ENCODE peak calls at places on chromosomes 1 and 21, in seven cellular contexts. U is brain microvascular endothelial cell, C is OCI-LY7, G is dorsolateral prefrontal cortex, W is mammary epithelial cell, K is fibroblast of the aortic adventitia, J is endothelial cell of umbilical vein. D is an unnamed sample.

GRCh38 chr1:164836614-164837018 is 277.6 kb downstream of the PBX1 start:
- DNase-seq in U (no peak), C (no peak), G (no peak), W (no peak), K (peak), J (no peak), D (no peak)

GRCh38 chr1:89311757-89312156 is 39.1 kb upstream of the GBP5 start:
- DNase-seq in U (no peak), C (no peak), G (no peak), W (peak), K (no peak), J (peak), D (peak)

GRCh38 chr21:32533053-32533452 is 52.3 kb downstream of the TCP10L start:
- DNase-seq in U (no peak), C (no peak), G (no peak), W (no peak), K (no peak), J (no peak), D (no peak)

GRCh38 chr1:176206006-176206960 is 803 bp downstream of the COP1 start:
- DNase-seq in U (peak), C (peak), G (no peak), W (peak), K (peak), J (peak), D (peak)

GRCh38 chr1:110262846-110263631 is 52.9 kb downstream of the KCNC4 start:
- DNase-seq in U (no peak), C (peak), G (no peak), W (no peak), K (no peak), J (no peak), D (no peak)

GRCh38 chr1:39081266-39082139 is 55.4 kb downstream of the NDUFS5 start:
- DNase-seq in U (no peak), C (no peak), G (no peak), W (no peak), K (no peak), J (no peak), D (peak)

GRCh38 chr1:47837866-47838561 is 159.2 kb downstream of the TRABD2B start:
- DNase-seq in U (no peak), C (no peak), G (no peak), W (no peak), K (no peak), J (no peak), D (no peak)

GRCh38 chr1:193703101-193703500 is 516.7 kb upstream of the B3GALT2 start:
- DNase-seq in U (no peak), C (no peak), G (no peak), W (no peak), K (no peak), J (no peak), D (no peak)

GRCh38 chr1:97190326-97190725 is 468.7 kb downstream of the PTBP2 start:
- DNase-seq in U (peak), C (no peak), G (no peak), W (peak), K (peak), J (no peak), D (peak)

GRCh38 chr21:36747815-36748381 is 49.0 kb downstream of the SIM2 start:
- DNase-seq in U (peak), C (no peak), G (peak), W (no peak), K (no peak), J (peak), D (peak)

GRCh38 chr1:91402023-91402422 is 2.6 kb downstream of the HFM1 start:
- DNase-seq in U (no peak), C (peak), G (no peak), W (peak), K (peak), J (peak), D (peak)

GRCh38 chr1:17251246-17251645 is 2.3 kb downstream of the PADI3 start:
- DNase-seq in U (no peak), C (no peak), G (no peak), W (peak), K (no peak), J (no peak), D (peak)

GRCh38 chr1:41939194-41939593 is 20.5 kb upstream of the HIVEP3 start:
- DNase-seq in U (no peak), C (no peak), G (no peak), W (no peak), K (no peak), J (no peak), D (no peak)

GRCh38 chr1:27332536-27333281 is 9.1 kb upstream of the SYTL1 start:
- DNase-seq in U (no peak), C (peak), G (peak), W (no peak), K (peak), J (peak), D (peak)

GRCh38 chr1:109319114-109319513 is 12.3 kb upstream of the MYBPHL start:
- DNase-seq in U (no peak), C (no peak), G (no peak), W (no peak), K (no peak), J (no peak), D (no peak)

DNA sequence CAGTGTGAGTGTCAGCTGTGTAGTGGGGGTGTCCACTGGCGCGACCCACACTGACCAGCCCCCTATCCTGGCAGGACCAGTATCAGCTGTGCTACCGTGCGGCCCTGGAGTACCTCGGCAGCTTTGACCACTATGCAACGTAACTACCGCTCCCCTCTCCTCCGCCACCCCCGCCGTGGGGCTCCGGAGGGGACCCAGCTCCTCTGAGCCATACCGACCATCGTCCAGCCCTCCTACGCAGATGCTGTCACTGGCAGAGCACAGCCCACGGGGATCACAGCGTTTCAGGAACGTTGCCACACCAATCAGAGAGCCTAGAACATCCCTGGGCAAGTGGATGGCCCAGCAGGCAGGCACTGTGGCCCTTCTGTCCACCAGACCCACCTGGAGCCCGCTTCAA is 28.1 kb upstream of the KDM4A start:
- DNase-seq in U (no peak), C (no peak), G (peak), W (no peak), K (no peak), J (no peak), D (no peak)
- TF ChIP-seq CTCF in U (no peak), C (no peak), G (no peak), W (no peak), K (no peak), J (no peak), D (no peak)

DNA sequence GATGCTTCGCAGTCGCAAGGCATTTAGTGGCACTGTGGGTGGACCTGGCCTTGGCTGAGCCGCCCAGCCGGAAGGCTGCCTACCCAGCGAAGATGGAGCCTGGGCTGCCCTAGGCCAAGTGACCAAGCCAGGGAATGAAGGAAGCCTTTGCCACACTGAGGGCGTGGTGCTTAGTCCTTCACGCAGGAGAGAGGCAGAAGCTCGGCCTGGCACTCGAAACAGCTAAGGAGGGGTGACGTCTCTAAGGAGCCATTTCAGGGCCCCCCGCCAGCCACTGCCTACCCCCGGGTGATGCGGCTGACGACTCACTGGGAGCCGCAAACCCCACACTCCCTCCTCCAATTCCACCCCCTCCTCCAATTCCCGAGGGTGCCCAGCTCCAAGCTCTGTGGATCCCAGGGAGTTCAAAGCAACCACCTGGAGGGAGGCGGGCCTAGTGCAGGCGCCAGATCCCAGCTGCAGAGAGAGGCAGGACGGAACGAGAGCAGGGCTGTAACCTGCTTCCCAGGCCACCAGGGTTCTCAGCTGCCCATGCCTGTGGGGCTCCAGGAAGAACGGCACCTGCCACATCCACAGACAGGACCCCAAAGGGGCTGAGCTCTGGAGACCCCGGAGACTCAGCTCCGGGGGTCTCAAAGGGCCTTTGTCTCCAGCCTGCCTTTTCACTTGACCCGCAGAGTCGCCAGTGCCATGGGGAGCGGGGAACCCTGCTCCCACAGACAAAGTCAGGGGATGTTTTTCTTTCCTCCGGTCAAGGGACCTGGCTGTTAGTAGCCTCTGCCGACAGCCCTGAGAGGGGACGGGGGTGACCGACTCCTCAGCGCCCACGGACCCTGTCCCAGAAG is 75.8 kb downstream of the ARHGEF16 start:
- DNase-seq in U (no peak), C (no peak), G (no peak), W (peak), K (peak), J (peak), D (peak)
- H3K4me3 ChIP-seq in U (peak), C (no peak), G (peak), W (peak), K (peak), J (peak), D (peak)

DNA sequence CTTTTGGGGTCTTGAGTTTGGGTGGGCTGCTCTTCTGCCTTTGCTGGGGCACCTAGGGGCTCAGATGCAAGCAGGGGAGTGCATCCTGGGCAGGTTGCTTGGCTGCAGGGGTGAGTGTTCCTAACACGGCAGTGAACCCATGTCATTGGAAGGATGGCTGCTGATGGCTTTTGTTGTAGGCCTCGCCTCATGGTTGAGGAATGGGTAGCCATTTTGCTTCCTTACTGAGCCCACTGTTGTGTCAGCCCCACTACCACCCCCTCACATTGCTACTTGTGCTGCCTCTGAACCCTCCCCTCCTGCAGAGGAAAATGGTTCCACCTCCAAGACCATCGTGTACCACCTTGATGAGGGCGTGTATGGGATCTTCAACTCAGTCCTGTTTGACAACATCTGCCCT is 16.8 kb downstream of the AZIN2 start:
- DNase-seq in U (no peak), C (no peak), G (no peak), W (no peak), K (no peak), J (no peak), D (no peak)
- TF ChIP-seq CTCF in U (no peak), C (no peak), G (no peak), W (no peak), K (no peak), J (no peak), D (no peak)

GRCh38 chr1:1540015-1540816 is at the start of gene TMEM240:
- DNase-seq in U (peak), C (no peak), G (peak), W (no peak), K (peak), J (peak), D (peak)
- H3K4me3 ChIP-seq in U (peak), C (no peak), G (peak), W (no peak), K (peak), J (peak), D (no peak)

GRCh38 chr1:235639586-235640205 is 9.9 kb downstream of the GNG4 start:
- DNase-seq in U (no peak), C (no peak), G (no peak), W (no peak), K (no peak), J (no peak), D (no peak)

GRCh38 chr1:235637756-235638155 is 11.8 kb downstream of the GNG4 start:
- DNase-seq in U (no peak), C (no peak), G (no peak), W (no peak), K (no peak), J (no peak), D (no peak)

GRCh38 chr1:235632538-235633219 is 16.9 kb downstream of the GNG4 start:
- DNase-seq in U (peak), C (no peak), G (no peak), W (peak), K (peak), J (peak), D (peak)

GRCh38 chr1:235633220-235633540 is 16.4 kb downstream of the GNG4 start:
- DNase-seq in U (no peak), C (no peak), G (no peak), W (no peak), K (no peak), J (no peak), D (no peak)

GRCh38 chr1:235635938-235636663 is 13.5 kb downstream of the GNG4 start:
- DNase-seq in U (no peak), C (no peak), G (no peak), W (no peak), K (no peak), J (no peak), D (peak)
- TF ChIP-seq CTCF in U (peak), C (no peak), G (no peak), W (peak), K (no peak), J (peak), D (no peak)

GRCh38 chr1:171460018-171460585 is 25.2 kb upstream of the PRRC2C start:
- DNase-seq in U (no peak), C (no peak), G (no peak), W (no peak), K (no peak), J (no peak), D (peak)
- H3K4me3 ChIP-seq in U (no peak), C (no peak), G (no peak), W (no peak), K (no peak), J (no peak), D (no peak)

DNA sequence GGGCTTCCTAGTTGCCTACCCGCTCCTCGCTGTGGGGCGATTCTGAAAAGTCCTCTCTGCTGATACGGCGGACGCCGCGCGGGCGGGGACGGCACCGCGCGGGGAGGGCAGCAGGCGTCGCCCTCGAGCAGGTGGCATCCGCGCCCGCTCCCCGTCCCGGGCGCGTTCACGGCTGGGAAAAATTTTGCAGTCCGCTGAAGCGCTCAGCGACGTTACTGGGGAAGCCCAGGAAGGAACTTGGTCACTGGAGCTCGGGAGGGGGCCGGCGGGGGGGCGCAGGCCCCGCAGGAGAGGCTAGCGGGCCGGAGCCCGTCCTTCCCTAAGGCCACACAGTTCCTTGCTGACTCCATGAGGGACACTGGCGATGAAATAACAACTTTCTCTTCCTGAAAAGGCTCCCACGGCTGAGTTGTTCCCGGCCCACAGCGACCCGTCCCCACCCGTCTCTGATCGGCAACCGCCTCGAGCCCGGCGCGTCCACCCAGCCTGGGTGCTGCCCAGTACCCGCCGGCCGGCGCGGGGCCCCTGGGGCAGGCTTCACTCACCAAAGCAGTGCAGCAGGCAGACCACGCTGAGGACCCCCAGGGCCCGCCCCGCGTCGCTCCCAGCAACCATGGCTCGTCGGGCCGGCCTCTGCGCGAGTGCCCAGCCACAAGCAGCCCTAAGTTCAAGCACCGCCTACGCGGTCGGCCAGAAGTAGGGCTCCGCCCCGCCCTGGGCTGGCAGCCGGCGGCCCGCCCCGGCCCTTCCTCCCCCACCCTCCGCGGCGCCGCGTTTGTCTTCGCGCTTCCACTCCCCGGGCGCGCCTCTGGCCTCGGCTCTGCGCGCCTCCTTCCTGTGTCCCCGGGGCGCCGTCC is at the start of gene CD58:
- DNase-seq in U (peak), C (peak), G (peak), W (peak), K (peak), J (peak), D (peak)
- TF ChIP-seq CTCF in U (peak), C (peak), G (peak), W (peak), K (peak), J (peak), D (peak)

GRCh38 chr1:25819496-25820246 is at the start of gene MTFR1L:
- DNase-seq in U (peak), C (peak), G (peak), W (peak), K (peak), J (peak), D (peak)

GRCh38 chr1:25820247-25821111 is 725 bp downstream of the MTFR1L start:
- DNase-seq in U (peak), C (peak), G (no peak), W (peak), K (peak), J (peak), D (peak)

GRCh38 chr1:25821112-25821476 is 1.3 kb downstream of the MTFR1L start:
- DNase-seq in U (no peak), C (peak), G (no peak), W (no peak), K (no peak), J (no peak), D (no peak)

GRCh38 chr1:25818569-25818968 is 1.2 kb upstream of the MTFR1L start:
- DNase-seq in U (no peak), C (no peak), G (no peak), W (no peak), K (no peak), J (no peak), D (no peak)

DNA sequence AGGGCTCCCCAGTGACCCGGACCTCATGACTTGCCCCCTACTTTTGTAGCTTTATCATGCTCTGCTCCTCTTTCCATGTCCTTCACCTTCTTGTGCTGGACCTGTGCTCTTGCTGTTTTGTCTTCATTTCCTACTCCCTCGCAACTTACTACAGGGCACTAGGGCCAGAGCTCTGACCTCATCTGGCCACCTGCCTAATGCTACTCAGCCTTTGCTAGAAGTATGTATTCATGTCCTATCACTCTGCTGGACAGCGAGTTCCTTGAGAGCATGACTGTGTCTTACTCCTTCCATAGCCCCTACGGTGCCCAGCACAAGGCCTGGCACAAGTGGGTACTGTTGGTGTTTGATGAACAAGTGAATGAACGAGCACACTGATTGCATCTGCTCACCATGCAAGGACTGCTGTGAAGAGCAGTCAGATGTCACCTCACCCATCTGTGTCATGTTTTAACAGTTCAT is 1.9 kb downstream of the MTFR1L start:
- DNase-seq in U (no peak), C (no peak), G (no peak), W (no peak), K (peak), J (no peak), D (no peak)
- H3K4me3 ChIP-seq in U (no peak), C (peak), G (peak), W (no peak), K (peak), J (no peak), D (peak)

D was measured in epithelial cell of esophagus.